ENCODE peak calls at places on chromosome 1, in eight cellular contexts. R is fibroblast of lung, S is left ventricle myocardium inferior, I is epithelial cell of esophagus, Q is H9, K is WTC11, V is heart right ventricle, F is HCT116. X is an unnamed sample.

GRCh38 chr1:9200441-9200840 is 34.1 kb upstream of the H6PD start:
- DNase-seq in F (no peak), V (no peak), R (no peak), Q (no peak), K (no peak), I (peak; percentile 79), S (no peak), X (no peak)

GRCh38 chr1:16122916-16123315 is 33.0 kb downstream of the EPHA2 start:
- DNase-seq in Q (peak; percentile 23), F (no peak), V (no peak), K (no peak), R (peak; percentile 76), S (no peak), I (peak; percentile 97), X (no peak)

GRCh38 chr1:37064059-37064458 is 29.7 kb upstream of the GRIK3 start:
- DNase-seq in K (no peak), I (no peak), S (no peak), R (no peak), F (no peak), V (no peak), Q (no peak), X (no peak)

GRCh38 chr1:21302747-21303715 is 12.8 kb upstream of the ECE1 start:
- DNase-seq in S (no peak), I (peak; percentile 56), Q (no peak), K (no peak), V (no peak), R (peak; percentile 78), F (no peak), X (no peak)

GRCh38 chr1:110085666-110086065 is 15.2 kb upstream of the ALX3 start:
- DNase-seq in F (no peak), K (no peak), I (no peak), V (no peak), Q (no peak), S (no peak), R (no peak), X (no peak)

GRCh38 chr1:77948841-77949424 is 29.9 kb downstream of the FUBP1 start:
- DNase-seq in I (peak; percentile 32), Q (no peak), F (peak; percentile 3), K (no peak), S (no peak), V (peak; percentile 33), R (peak; percentile 57), X (peak; percentile 35)

GRCh38 chr1:61962631-61963030 is 220.4 kb downstream of the PATJ start:
- DNase-seq in F (no peak), S (no peak), Q (no peak), R (no peak), K (no peak), V (no peak), I (no peak), X (no peak)

GRCh38 chr1:101139130-101139529 is 97.7 kb upstream of the S1PR1 start:
- DNase-seq in R (no peak), F (no peak), Q (no peak), S (no peak), I (no peak), V (no peak), K (no peak), X (no peak)

GRCh38 chr1:156014829-156015228 is 5.9 kb downstream of the SSR2 start:
- DNase-seq in S (no peak), V (no peak), Q (peak; percentile 46), F (no peak), K (no peak), R (no peak), I (no peak), X (no peak)
- TF ChIP-seq CTCF in S (no peak), V (no peak), Q (peak; percentile 47), F (no peak), K (no peak), R (no peak), I (no peak), X (no peak)

DNA sequence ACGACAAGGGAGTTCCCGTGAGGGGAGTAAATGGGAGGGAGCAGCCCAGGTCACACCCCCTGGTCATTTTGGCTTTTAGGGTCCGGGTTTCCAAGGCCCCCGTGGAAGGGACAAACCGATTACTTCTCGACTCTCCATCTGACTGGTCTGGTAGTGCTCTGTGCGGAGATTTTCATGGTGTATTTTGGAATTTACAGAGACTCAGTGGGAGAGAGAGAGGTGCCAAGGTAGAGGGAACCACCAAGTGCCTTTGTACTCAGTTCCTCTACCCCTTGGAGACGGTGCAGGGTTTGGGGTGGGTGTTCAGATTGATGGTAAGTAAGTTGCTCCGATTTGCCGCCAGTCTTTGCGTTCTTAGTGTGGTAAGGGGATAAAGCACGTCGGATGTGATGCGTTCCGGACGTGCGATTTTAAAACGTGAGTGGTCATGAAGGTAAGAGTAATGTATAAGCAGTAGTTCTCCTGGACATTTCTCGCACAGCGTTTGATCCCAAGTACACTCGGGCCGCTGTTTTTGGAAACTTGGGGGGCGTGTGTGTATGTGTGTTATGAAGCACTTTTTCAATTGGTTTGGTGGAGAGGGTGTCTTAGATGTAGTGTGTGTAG is 664 bp downstream of the SUCO start:
- DNase-seq in I (peak; percentile 42), V (no peak), S (no peak), Q (peak; percentile 33), R (peak; percentile 30), K (no peak), F (no peak), X (peak; percentile 18)
- TF ChIP-seq CTCF in I (no peak), V (no peak), S (no peak), Q (no peak), R (no peak), K (no peak), F (no peak), X (no peak)

GRCh38 chr1:185732941-185733340 is 1.2 kb upstream of the HMCN1 start:
- DNase-seq in V (no peak), I (no peak), F (no peak), Q (no peak), R (no peak), S (no peak), K (no peak), X (no peak)

GRCh38 chr1:185734929-185735666 is 907 bp downstream of the HMCN1 start:
- DNase-seq in S (no peak), R (peak; percentile 19), F (no peak), Q (no peak), K (no peak), V (no peak), I (no peak), X (no peak)

GRCh38 chr1:185735667-185736105 is 1.5 kb downstream of the HMCN1 start:
- DNase-seq in S (no peak), R (peak; percentile 5), F (no peak), K (no peak), I (no peak), V (no peak), Q (no peak), X (no peak)

GRCh38 chr1:185731446-185731845 is 2.7 kb upstream of the HMCN1 start:
- DNase-seq in R (no peak), K (no peak), Q (no peak), F (no peak), V (no peak), S (no peak), I (no peak), X (no peak)

DNA sequence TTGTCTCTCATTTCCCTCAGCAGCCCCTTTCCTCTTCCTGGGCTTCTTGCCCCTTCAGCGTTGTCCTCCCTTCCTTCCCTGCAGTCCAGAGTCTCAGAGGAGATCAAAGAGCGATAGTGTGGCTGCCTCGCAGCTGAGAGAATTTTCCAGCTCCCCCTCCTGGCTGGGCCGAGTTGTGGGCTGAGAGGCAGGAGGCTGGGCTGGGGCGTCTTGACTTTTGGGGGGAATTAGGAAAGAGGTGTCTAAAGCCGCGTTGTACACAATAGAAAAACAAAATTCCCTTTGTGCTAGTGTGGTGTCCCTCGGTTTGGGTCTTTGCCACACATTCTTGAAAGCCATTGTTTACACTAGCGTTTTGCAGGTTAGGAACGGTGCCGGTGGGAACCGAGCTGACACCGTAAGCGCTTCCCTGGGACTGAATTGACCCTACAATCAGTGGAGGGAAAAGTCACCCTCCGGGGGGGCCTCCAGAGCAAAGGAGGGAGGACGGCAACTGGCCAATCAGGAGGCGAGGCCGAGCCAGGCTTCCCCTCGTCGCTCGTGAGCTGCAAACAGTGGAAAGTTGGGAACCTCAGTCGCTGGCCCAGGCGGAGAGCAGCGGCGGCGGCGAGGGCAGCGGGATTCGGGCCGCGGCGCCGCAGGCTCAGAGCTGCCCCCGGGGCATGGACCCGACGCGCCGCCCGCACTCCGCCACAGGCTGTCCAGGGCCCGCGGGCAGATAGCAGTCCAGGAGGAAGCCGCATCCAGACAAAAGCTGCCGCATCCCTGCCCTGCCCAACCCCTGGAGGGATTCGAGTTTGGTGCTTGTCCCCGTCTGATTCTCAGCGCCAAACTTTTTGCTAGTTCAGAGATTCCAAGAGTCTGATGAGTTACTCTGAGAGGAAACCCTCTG is at the start of gene HMCN1:
- DNase-seq in S (peak; percentile 80), F (peak; percentile 41), Q (peak; percentile 93), R (peak; percentile 53), K (peak; percentile 90), V (peak; percentile 84), I (peak; percentile 41), X (peak; percentile 69)
- TF ChIP-seq CTCF in S (peak; percentile 44), F (peak; percentile 23), Q (peak; percentile 70), R (peak; percentile 46), K (no peak), V (peak; percentile 39), I (peak; percentile 59), X (no peak)

GRCh38 chr1:193062698-193063463 is 3.5 kb downstream of the RO60 start:
- DNase-seq in F (no peak), S (no peak), K (no peak), Q (no peak), I (peak; percentile 28), V (no peak), R (no peak), X (no peak)

GRCh38 chr1:193058529-193059281 is 455 bp downstream of the UCHL5 start:
- DNase-seq in S (peak; percentile 18), Q (peak; percentile 40), F (no peak), K (peak; percentile 12), V (peak; percentile 11), I (peak; percentile 64), R (peak; percentile 45), X (peak; percentile 16)

GRCh38 chr1:193060938-193061337 is 1.5 kb downstream of the RO60 start:
- DNase-seq in V (no peak), R (peak; percentile 22), F (no peak), K (no peak), S (no peak), I (peak; percentile 16), Q (no peak), X (no peak)

GRCh38 chr1:193054169-193054675 is 4.9 kb downstream of the UCHL5 start:
- DNase-seq in S (no peak), K (no peak), V (no peak), R (no peak), I (peak; percentile 51), Q (no peak), F (no peak), X (no peak)

DNA sequence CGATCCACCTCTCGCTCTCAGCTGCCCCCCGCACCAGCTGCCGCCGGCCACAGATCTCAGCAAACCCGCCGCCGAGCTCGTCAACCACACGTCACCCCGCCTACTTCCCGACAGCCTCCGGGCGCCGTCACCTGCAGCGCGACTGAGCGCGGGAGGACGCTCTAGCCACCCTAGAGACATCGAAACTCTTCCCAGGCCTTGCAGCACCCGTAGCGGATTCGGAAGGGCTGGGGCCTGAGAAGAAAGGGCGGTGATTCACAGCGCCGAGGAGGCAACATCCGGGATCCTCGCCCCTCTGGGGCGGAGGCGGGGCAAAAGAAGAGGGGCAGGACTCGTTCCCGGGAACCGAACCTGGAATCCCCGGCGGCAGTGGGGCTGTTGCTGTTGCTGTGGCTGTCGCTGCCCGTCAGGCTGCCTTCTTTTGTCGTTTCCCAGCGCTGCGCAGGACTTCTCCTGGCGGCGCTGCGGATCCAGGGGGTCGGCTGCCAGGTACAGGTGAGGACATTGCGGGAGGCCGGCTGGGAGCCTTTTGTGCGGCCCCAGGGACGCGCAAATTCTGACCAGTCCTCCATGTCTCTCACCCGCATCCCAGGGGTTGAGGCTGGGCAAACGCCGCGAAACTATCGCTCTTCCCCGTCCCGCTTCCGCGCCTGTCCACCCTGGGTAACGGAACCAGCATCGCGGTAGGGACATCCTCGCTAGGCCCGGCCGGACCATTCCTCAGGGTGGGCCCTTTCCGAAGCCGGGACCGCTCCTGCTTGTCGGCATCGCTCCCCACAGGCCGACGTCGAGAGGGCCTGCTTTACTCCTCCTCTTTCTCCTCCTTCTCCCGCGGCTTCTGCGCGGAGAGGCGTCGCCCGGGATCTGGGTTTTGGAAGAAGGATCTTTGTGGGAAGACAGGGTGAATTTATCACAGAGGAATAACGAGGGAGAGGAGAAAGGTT is at the start of the genes RO60 and UCHL5:
- DNase-seq in R (peak; percentile 99), I (peak; percentile 99), K (peak; percentile 95), F (peak; percentile 99), Q (peak; percentile 98), V (peak; percentile 97), S (peak; percentile 95), X (peak; percentile 92)
- TF ChIP-seq CTCF in R (no peak), I (no peak), K (no peak), F (no peak), Q (no peak), V (no peak), S (no peak), X (no peak)